ENCODE peak calls at places on chromosome 2, in eight cellular contexts. N is gastrocnemius medialis, W is adrenal gland, P is foreskin fibroblast, R is cardiac fibroblast, C is left ventricle myocardium inferior, G is BE2C, D is right atrium auricular region. Y is an unnamed sample.

GRCh38 chr2:196166876-196167275 is 4.5 kb downstream of the STK17B start:
- DNase-seq in N (no peak), W (no peak), P (peak), R (peak), C (no peak), G (no peak), D (no peak), Y (no peak)

GRCh38 chr2:287471-287885 is 413 bp downstream of the ALKAL2 start:
- DNase-seq in N (no peak), W (peak), P (peak), R (peak), C (no peak), G (no peak), D (no peak), Y (no peak)

GRCh38 chr2:215280326-215280725 is 31.5 kb upstream of the ATIC start:
- DNase-seq in N (no peak), W (no peak), P (peak), R (peak), C (no peak), G (no peak), D (no peak), Y (no peak)

GRCh38 chr2:97928591-97928990 is 67.2 kb downstream of the TMEM131 start:
- DNase-seq in N (no peak), W (no peak), P (no peak), R (no peak), C (no peak), G (no peak), D (no peak), Y (no peak)

GRCh38 chr2:197307236-197307932 is 3.2 kb downstream of the ANKRD44 start:
- DNase-seq in N (no peak), W (no peak), P (no peak), R (no peak), C (no peak), G (peak), D (no peak), Y (no peak)

GRCh38 chr2:6896930-6897759 is 19.6 kb downstream of the RSAD2 start:
- DNase-seq in N (no peak), W (no peak), P (peak), R (peak), C (no peak), G (no peak), D (no peak), Y (no peak)

GRCh38 chr2:138956116-138956515 is 175.9 kb upstream of the NXPH2 start:
- DNase-seq in N (no peak), W (no peak), P (no peak), R (no peak), C (no peak), G (no peak), D (no peak), Y (no peak)

GRCh38 chr2:231600619-231601355 is 8.1 kb downstream of the TEX44 start:
- DNase-seq in N (no peak), W (no peak), P (no peak), R (no peak), C (no peak), G (no peak), D (no peak), Y (no peak)

GRCh38 chr2:95552911-95553310 is 38.9 kb upstream of the TRIM43 start:
- DNase-seq in N (no peak), W (no peak), P (peak), R (peak), C (peak), G (no peak), D (peak), Y (no peak)

GRCh38 chr2:217430916-217431576 is 571.2 kb upstream of the TNP1 start:
- DNase-seq in N (no peak), W (no peak), P (peak), R (peak), C (no peak), G (no peak), D (no peak), Y (no peak)

GRCh38 chr2:133322909-133323308 is 245.4 kb downstream of the NCKAP5 start:
- DNase-seq in N (no peak), W (no peak), P (no peak), R (no peak), C (no peak), G (no peak), D (no peak), Y (no peak)

GRCh38 chr2:201447116-201447515 is 4.1 kb downstream of the TRAK2 start:
- DNase-seq in N (no peak), W (no peak), P (no peak), R (no peak), C (no peak), G (no peak), D (no peak), Y (no peak)

GRCh38 chr2:48519608-48520007 is 10.3 kb upstream of the STON1 start:
- DNase-seq in N (no peak), W (no peak), P (peak), R (no peak), C (no peak), G (no peak), D (no peak), Y (no peak)

GRCh38 chr2:230052299-230052698 is 16.4 kb downstream of the SLC16A14 start:
- DNase-seq in N (no peak), W (no peak), P (no peak), R (peak), C (no peak), G (no peak), D (no peak), Y (no peak)

GRCh38 chr2:118835739-118836410 is 11.6 kb downstream of the EN1 start:
- DNase-seq in N (peak), W (no peak), P (peak), R (no peak), C (no peak), G (no peak), D (no peak), Y (no peak)

GRCh38 chr2:199207011-199207410 is 250.7 kb downstream of the SATB2 start:
- DNase-seq in N (no peak), W (no peak), P (no peak), R (no peak), C (no peak), G (no peak), D (no peak), Y (no peak)

GRCh38 chr2:62201307-62201706 is 5.4 kb downstream of the B3GNT2 start:
- DNase-seq in N (no peak), W (no peak), P (peak), R (peak), C (no peak), G (no peak), D (no peak), Y (no peak)

GRCh38 chr2:31428001-31428418 is 13.5 kb upstream of the XDH start:
- DNase-seq in N (no peak), W (no peak), P (peak), R (peak), C (no peak), G (no peak), D (no peak), Y (no peak)

GRCh38 chr2:171615071-171615470 is 72.2 kb upstream of the DYNC1I2 start:
- DNase-seq in N (no peak), W (no peak), P (peak), R (peak), C (no peak), G (no peak), D (no peak), Y (no peak)

GRCh38 chr2:63544017-63544627 is 44.2 kb downstream of the WDPCP start:
- DNase-seq in N (no peak), W (no peak), P (peak), R (peak), C (no peak), G (no peak), D (no peak), Y (no peak)

GRCh38 chr2:192775461-192776262 is 580.9 kb upstream of the TMEFF2 start:
- DNase-seq in N (no peak), W (no peak), P (no peak), R (no peak), C (no peak), G (no peak), D (no peak), Y (no peak)

GRCh38 chr2:178550352-178550751 is 70.1 kb downstream of the PLEKHA3 start:
- DNase-seq in N (no peak), W (no peak), P (no peak), R (no peak), C (no peak), G (no peak), D (no peak), Y (no peak)

GRCh38 chr2:231223458-231223970 is 25.1 kb downstream of the ARMC9 start:
- DNase-seq in N (no peak), W (no peak), P (no peak), R (no peak), C (no peak), G (no peak), D (no peak), Y (no peak)

GRCh38 chr2:127090281-127091128 is 16.4 kb downstream of the BIN1 start:
- DNase-seq in N (peak), W (no peak), P (no peak), R (no peak), C (no peak), G (no peak), D (no peak), Y (no peak)

GRCh38 chr2:215365184-215365658 is 53.4 kb downstream of the ATIC start:
- DNase-seq in N (no peak), W (no peak), P (peak), R (peak), C (no peak), G (no peak), D (no peak), Y (no peak)

GRCh38 chr2:164599954-164600589 is 21.2 kb downstream of the GRB14 start:
- DNase-seq in N (no peak), W (peak), P (peak), R (peak), C (no peak), G (peak), D (no peak), Y (peak)

GRCh38 chr2:217954469-217954868 is 48.3 kb downstream of the TNS1 start:
- DNase-seq in N (no peak), W (no peak), P (no peak), R (no peak), C (peak), G (peak), D (no peak), Y (no peak)

GRCh38 chr2:151733781-151734672 is at the start of gene NEB:
- DNase-seq in N (peak), W (no peak), P (no peak), R (no peak), C (no peak), G (no peak), D (no peak), Y (no peak)

GRCh38 chr2:102256874-102257462 is 54.4 kb upstream of the IL1RL1 start:
- DNase-seq in N (no peak), W (no peak), P (no peak), R (no peak), C (no peak), G (no peak), D (no peak), Y (no peak)

GRCh38 chr2:209772316-209772715 is 684 bp downstream of the UNC80 start:
- DNase-seq in N (no peak), W (no peak), P (no peak), R (no peak), C (no peak), G (peak), D (no peak), Y (no peak)

GRCh38 chr2:63057249-63058148 is 6.9 kb downstream of the OTX1 start:
- DNase-seq in N (no peak), W (no peak), P (peak), R (no peak), C (no peak), G (no peak), D (no peak), Y (no peak)

GRCh38 chr2:148954536-148954935 is 79.5 kb downstream of the KIF5C start:
- DNase-seq in N (no peak), W (no peak), P (no peak), R (no peak), C (no peak), G (no peak), D (no peak), Y (no peak)

GRCh38 chr2:148944536-148944935 is 69.5 kb downstream of the KIF5C start:
- DNase-seq in N (no peak), W (no peak), P (no peak), R (no peak), C (no peak), G (no peak), D (no peak), Y (no peak)

GRCh38 chr2:148947299-148947698 is 72.3 kb downstream of the KIF5C start:
- DNase-seq in N (no peak), W (no peak), P (no peak), R (no peak), C (no peak), G (no peak), D (no peak), Y (no peak)

GRCh38 chr2:148948865-148949264 is 73.8 kb downstream of the KIF5C start:
- DNase-seq in N (no peak), W (no peak), P (no peak), R (no peak), C (no peak), G (no peak), D (no peak), Y (no peak)
- H3K4me3 ChIP-seq in N (no peak), W (no peak), P (no peak), R (no peak), C (no peak), G (no peak), D (no peak), Y (no peak)

GRCh38 chr2:182870227-182870626 is 3.8 kb upstream of the FRZB start:
- DNase-seq in N (no peak), W (no peak), P (no peak), R (no peak), C (no peak), G (peak), D (no peak), Y (peak)
- TF ChIP-seq CTCF in N (no peak), W (no peak), P (no peak), R (peak), C (peak), G (peak), D (peak), Y (peak)

GRCh38 chr2:39228413-39229209 is 15.2 kb downstream of the CDKL4 start:
- DNase-seq in N (no peak), W (no peak), P (no peak), R (no peak), C (no peak), G (no peak), D (no peak), Y (no peak)
- H3K4me3 ChIP-seq in N (no peak), W (no peak), P (peak), R (peak), C (peak), G (peak), D (peak), Y (no peak)

DNA sequence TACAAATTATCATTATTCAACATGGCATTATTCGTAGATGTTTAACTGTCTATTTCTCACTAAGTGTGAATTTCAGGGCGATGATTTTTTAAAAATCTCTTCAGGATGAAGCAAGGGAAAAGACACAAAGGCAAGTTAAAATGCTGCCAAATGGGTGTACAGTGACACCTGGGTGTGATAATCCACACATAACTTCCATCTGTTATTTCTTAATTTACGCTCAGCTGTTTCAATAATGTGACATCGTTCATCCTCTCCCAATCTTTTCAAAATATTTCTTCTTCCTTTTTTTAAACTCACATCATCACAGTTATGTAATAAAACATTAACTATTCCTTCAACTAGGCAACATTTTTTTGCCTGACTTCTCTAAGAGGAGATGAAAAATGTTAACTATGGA is 10.6 kb downstream of the PDE1A start:
- DNase-seq in N (no peak), W (no peak), P (no peak), R (no peak), C (no peak), G (no peak), D (no peak), Y (no peak)
- TF ChIP-seq CTCF in N (no peak), W (no peak), P (no peak), R (no peak), C (no peak), G (no peak), D (no peak), Y (no peak)

GRCh38 chr2:242031481-242032019 is 162.0 kb downstream of the RTP5 start:
- DNase-seq in N (no peak), W (peak), P (peak), R (peak), C (no peak), G (no peak), D (peak), Y (peak)
- H3K4me3 ChIP-seq in N (no peak), W (no peak), P (no peak), R (no peak), C (no peak), G (no peak), D (no peak), Y (no peak)

DNA sequence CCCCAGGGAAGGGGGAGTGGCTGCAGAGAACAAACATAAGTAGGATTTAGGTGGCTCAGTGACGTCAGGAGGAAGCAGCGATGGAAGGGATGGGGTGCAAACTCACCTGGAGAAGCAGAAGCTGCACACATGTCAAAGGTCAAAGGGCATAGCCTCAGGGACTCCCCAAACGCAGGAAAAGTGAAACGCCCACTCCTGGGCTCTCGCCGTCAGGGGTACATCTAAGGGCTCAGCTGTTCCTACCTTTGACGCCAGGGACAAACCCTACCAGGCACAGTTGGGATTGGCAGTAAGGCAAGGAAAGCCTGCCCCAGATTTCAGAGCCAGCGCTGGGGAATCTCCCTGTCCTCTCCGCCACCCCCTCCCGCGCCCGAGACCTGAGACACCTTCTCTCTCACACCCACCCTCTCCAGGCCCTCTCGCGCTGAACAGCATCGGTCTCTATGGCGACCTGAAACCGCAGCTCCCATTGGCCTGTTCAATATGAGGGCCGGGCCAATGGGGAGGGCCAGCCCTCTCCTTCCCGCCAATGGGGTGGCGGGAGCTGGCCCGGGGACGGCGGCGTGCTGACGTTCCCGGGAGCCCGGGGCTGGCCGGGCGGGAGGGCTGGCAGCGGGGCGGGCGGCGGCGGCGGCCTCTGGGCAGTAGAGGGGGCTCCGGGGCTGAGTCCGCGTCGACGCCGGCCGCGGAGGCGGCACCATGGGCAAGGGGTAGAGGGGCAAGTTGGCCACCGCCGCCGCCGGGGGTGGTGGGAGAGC is at the start of the genes CCDC148 and PKP4:
- DNase-seq in N (peak), W (peak), P (peak), R (peak), C (peak), G (peak), D (peak), Y (peak)
- TF ChIP-seq CTCF in N (peak), W (peak), P (peak), R (peak), C (peak), G (no peak), D (peak), Y (no peak)

DNA sequence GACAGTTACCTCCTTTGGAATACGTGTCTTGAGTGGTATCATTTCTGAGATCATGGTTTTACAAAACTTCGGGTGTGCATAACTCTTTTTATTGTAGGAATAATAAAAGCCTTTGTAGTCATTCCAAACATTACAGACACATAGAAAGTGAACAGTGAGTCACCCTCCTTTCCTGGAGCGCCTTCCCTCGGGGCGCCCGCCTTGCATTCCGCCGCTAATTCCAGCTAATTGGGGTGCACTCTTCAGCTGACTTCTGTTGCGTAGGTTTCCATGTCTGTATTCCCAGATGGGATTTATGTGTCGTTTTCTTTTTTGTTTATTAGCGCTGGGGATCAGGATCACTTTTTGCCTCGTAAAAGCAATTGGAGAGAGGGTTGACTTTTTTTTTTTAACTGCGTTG is 18.6 kb downstream of the SH3BP4 start:
- DNase-seq in N (no peak), W (no peak), P (peak), R (no peak), C (no peak), G (no peak), D (no peak), Y (no peak)
- H3K4me3 ChIP-seq in N (no peak), W (no peak), P (no peak), R (no peak), C (no peak), G (no peak), D (no peak), Y (no peak)

GRCh38 chr2:27582695-27583389 is at the start of gene ZNF512:
- DNase-seq in N (peak), W (peak), P (peak), R (peak), C (peak), G (peak), D (peak), Y (peak)
- TF ChIP-seq CTCF in N (no peak), W (no peak), P (no peak), R (no peak), C (no peak), G (no peak), D (peak), Y (no peak)

DNA sequence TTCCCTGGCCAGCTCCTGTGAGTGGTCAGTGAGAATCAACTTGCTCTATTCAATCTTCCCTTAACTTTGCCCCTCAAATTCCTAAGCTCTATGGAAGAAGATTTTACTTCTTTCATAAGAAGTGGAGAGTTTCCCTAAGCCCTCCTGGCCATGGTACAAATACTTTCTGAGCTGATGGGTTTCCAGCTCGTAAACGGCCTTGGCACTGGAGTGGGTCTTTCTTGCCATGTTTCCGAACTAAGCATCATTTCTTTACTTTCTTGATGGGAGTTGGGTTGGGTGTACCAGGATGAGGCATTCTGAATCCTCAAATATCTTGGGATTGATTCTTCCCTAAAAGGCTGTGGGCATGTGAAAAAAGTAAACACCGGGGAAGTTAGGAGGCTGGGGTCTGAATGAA is 72.5 kb downstream of the ACKR3 start:
- DNase-seq in N (peak), W (no peak), P (no peak), R (no peak), C (no peak), G (no peak), D (peak), Y (no peak)
- H3K4me3 ChIP-seq in N (no peak), W (no peak), P (no peak), R (no peak), C (no peak), G (no peak), D (no peak), Y (no peak)